ENCODE peak calls at places on chromosomes 16 and 17, in nine cellular contexts. One of them, this sample, is unnamed.
A peak's percentile ranks its signal among the peaks of the same experiment; 100 is the strongest.

GRCh38 chr17:32267690-32268205 is 2.1 kb downstream of the RHBDL3 start:
- DNase-seq in ascending aorta: no peak
- DNase-seq in progenitor cell of endocrine pancreas: no peak
- DNase-seq in left lung: no peak
- DNase-seq in AG09309: no peak
- DNase-seq in WERI-Rb-1: peak; percentile 35
- DNase-seq in kidney epithelial cell: no peak
- DNase-seq in GM13976: no peak
- DNase-seq in fibroblast of pulmonary artery: no peak
- DNase-seq in this sample: no peak

GRCh38 chr16:27628216-27628945 is 78.4 kb downstream of the KATNIP start:
- DNase-seq in ascending aorta: no peak
- DNase-seq in progenitor cell of endocrine pancreas: no peak
- DNase-seq in fibroblast of pulmonary artery: no peak
- DNase-seq in AG09309: no peak
- DNase-seq in GM13976: no peak
- DNase-seq in kidney epithelial cell: no peak
- DNase-seq in WERI-Rb-1: no peak
- DNase-seq in left lung: no peak
- DNase-seq in this sample: no peak

GRCh38 chr16:80899804-80900592 is 95.6 kb upstream of the CDYL2 start:
- DNase-seq in WERI-Rb-1: no peak
- DNase-seq in fibroblast of pulmonary artery: peak; percentile 97
- DNase-seq in left lung: peak; percentile 81
- DNase-seq in kidney epithelial cell: no peak
- DNase-seq in ascending aorta: peak; percentile 77
- DNase-seq in AG09309: peak; percentile 64
- DNase-seq in GM13976: no peak
- DNase-seq in progenitor cell of endocrine pancreas: no peak
- DNase-seq in this sample: no peak

GRCh38 chr17:74757502-74757901 is 9.1 kb downstream of the NHERF1 start:
- DNase-seq in progenitor cell of endocrine pancreas: no peak
- DNase-seq in GM13976: no peak
- DNase-seq in WERI-Rb-1: no peak
- DNase-seq in fibroblast of pulmonary artery: no peak
- DNase-seq in ascending aorta: no peak
- DNase-seq in AG09309: no peak
- DNase-seq in kidney epithelial cell: no peak
- DNase-seq in left lung: peak; percentile 79
- DNase-seq in this sample: no peak

GRCh38 chr17:15651583-15652110 is 32.1 kb upstream of the FBXW10B start:
- DNase-seq in left lung: peak; percentile 96
- DNase-seq in progenitor cell of endocrine pancreas: no peak
- DNase-seq in ascending aorta: peak; percentile 90
- DNase-seq in kidney epithelial cell: peak; percentile 97
- DNase-seq in fibroblast of pulmonary artery: peak; percentile 98
- DNase-seq in GM13976: peak; percentile 59
- DNase-seq in WERI-Rb-1: peak; percentile 25
- DNase-seq in AG09309: peak; percentile 93
- DNase-seq in this sample: peak; percentile 45

GRCh38 chr17:58184308-58184985 is 8.1 kb upstream of the EPX start:
- DNase-seq in GM13976: no peak
- DNase-seq in ascending aorta: no peak
- DNase-seq in left lung: no peak
- DNase-seq in fibroblast of pulmonary artery: peak; percentile 55
- DNase-seq in WERI-Rb-1: no peak
- DNase-seq in kidney epithelial cell: peak; percentile 16
- DNase-seq in progenitor cell of endocrine pancreas: no peak
- DNase-seq in AG09309: no peak
- DNase-seq in this sample: no peak

GRCh38 chr17:49486012-49486641 is 9.0 kb upstream of the NGFR start:
- DNase-seq in progenitor cell of endocrine pancreas: no peak
- DNase-seq in kidney epithelial cell: no peak
- DNase-seq in fibroblast of pulmonary artery: no peak
- DNase-seq in GM13976: no peak
- DNase-seq in AG09309: no peak
- DNase-seq in WERI-Rb-1: peak; percentile 97
- DNase-seq in left lung: no peak
- DNase-seq in ascending aorta: no peak
- DNase-seq in this sample: no peak

GRCh38 chr16:65469116-65469515 is 347.3 kb upstream of the CDH11 start:
- DNase-seq in kidney epithelial cell: no peak
- DNase-seq in ascending aorta: no peak
- DNase-seq in left lung: no peak
- DNase-seq in WERI-Rb-1: no peak
- DNase-seq in GM13976: no peak
- DNase-seq in fibroblast of pulmonary artery: no peak
- DNase-seq in AG09309: no peak
- DNase-seq in progenitor cell of endocrine pancreas: no peak
- DNase-seq in this sample: no peak

GRCh38 chr16:58684001-58684353 is 593 bp downstream of the SLC38A7 start:
- DNase-seq in kidney epithelial cell: no peak
- DNase-seq in ascending aorta: no peak
- DNase-seq in GM13976: no peak
- DNase-seq in AG09309: no peak
- DNase-seq in WERI-Rb-1: no peak
- DNase-seq in left lung: no peak
- DNase-seq in fibroblast of pulmonary artery: peak; percentile 22
- DNase-seq in progenitor cell of endocrine pancreas: no peak
- DNase-seq in this sample: no peak

GRCh38 chr17:78166416-78166815 is 2.0 kb upstream of the SYNGR2 start:
- DNase-seq in fibroblast of pulmonary artery: no peak
- DNase-seq in left lung: no peak
- DNase-seq in AG09309: no peak
- DNase-seq in kidney epithelial cell: no peak
- DNase-seq in WERI-Rb-1: peak; percentile 52
- DNase-seq in progenitor cell of endocrine pancreas: no peak
- DNase-seq in GM13976: no peak
- DNase-seq in ascending aorta: no peak
- DNase-seq in this sample: no peak

GRCh38 chr16:13378151-13378550 is 476.8 kb downstream of the SHISA9 start:
- DNase-seq in progenitor cell of endocrine pancreas: no peak
- DNase-seq in fibroblast of pulmonary artery: no peak
- DNase-seq in WERI-Rb-1: no peak
- DNase-seq in GM13976: no peak
- DNase-seq in ascending aorta: no peak
- DNase-seq in kidney epithelial cell: no peak
- DNase-seq in left lung: no peak
- DNase-seq in AG09309: no peak
- DNase-seq in this sample: no peak

GRCh38 chr16:13377143-13377542 is 475.7 kb downstream of the SHISA9 start:
- DNase-seq in kidney epithelial cell: no peak
- DNase-seq in AG09309: no peak
- DNase-seq in left lung: no peak
- DNase-seq in progenitor cell of endocrine pancreas: no peak
- DNase-seq in WERI-Rb-1: no peak
- DNase-seq in ascending aorta: no peak
- DNase-seq in GM13976: no peak
- DNase-seq in fibroblast of pulmonary artery: no peak
- DNase-seq in this sample: no peak

GRCh38 chr16:13379266-13379665 is 477.9 kb downstream of the SHISA9 start:
- DNase-seq in AG09309: no peak
- DNase-seq in kidney epithelial cell: no peak
- DNase-seq in GM13976: no peak
- DNase-seq in WERI-Rb-1: no peak
- DNase-seq in progenitor cell of endocrine pancreas: no peak
- DNase-seq in fibroblast of pulmonary artery: no peak
- DNase-seq in left lung: no peak
- DNase-seq in ascending aorta: no peak
- DNase-seq in this sample: no peak

GRCh38 chr16:13372421-13372820 is 471.0 kb downstream of the SHISA9 start:
- DNase-seq in kidney epithelial cell: no peak
- DNase-seq in progenitor cell of endocrine pancreas: no peak
- DNase-seq in GM13976: no peak
- DNase-seq in fibroblast of pulmonary artery: no peak
- DNase-seq in WERI-Rb-1: no peak
- DNase-seq in left lung: no peak
- DNase-seq in AG09309: no peak
- DNase-seq in ascending aorta: no peak
- DNase-seq in this sample: no peak

GRCh38 chr16:13376174-13376573 is 474.8 kb downstream of the SHISA9 start:
- DNase-seq in progenitor cell of endocrine pancreas: no peak
- DNase-seq in AG09309: no peak
- DNase-seq in kidney epithelial cell: no peak
- DNase-seq in fibroblast of pulmonary artery: no peak
- DNase-seq in WERI-Rb-1: no peak
- DNase-seq in ascending aorta: no peak
- DNase-seq in left lung: no peak
- DNase-seq in GM13976: peak; percentile 61
- DNase-seq in this sample: peak; percentile 41
- TF ChIP-seq CTCF in progenitor cell of endocrine pancreas: no peak
- TF ChIP-seq CTCF in AG09309: no peak
- TF ChIP-seq CTCF in kidney epithelial cell: no peak
- TF ChIP-seq CTCF in fibroblast of pulmonary artery: no peak
- TF ChIP-seq CTCF in WERI-Rb-1: no peak
- TF ChIP-seq CTCF in ascending aorta: no peak
- TF ChIP-seq CTCF in left lung: no peak
- TF ChIP-seq CTCF in GM13976: no peak
- TF ChIP-seq CTCF in this sample: no peak

GRCh38 chr16:86497551-86498021 is 12.7 kb upstream of the FOXF1 start:
- DNase-seq in WERI-Rb-1: no peak
- DNase-seq in fibroblast of pulmonary artery: no peak
- DNase-seq in GM13976: no peak
- DNase-seq in left lung: no peak
- DNase-seq in progenitor cell of endocrine pancreas: no peak
- DNase-seq in kidney epithelial cell: no peak
- DNase-seq in AG09309: no peak
- DNase-seq in ascending aorta: no peak
- DNase-seq in this sample: no peak

GRCh38 chr16:86495756-86496261 is 14.5 kb upstream of the FOXF1 start:
- DNase-seq in GM13976: no peak
- DNase-seq in AG09309: no peak
- DNase-seq in left lung: no peak
- DNase-seq in progenitor cell of endocrine pancreas: no peak
- DNase-seq in ascending aorta: no peak
- DNase-seq in kidney epithelial cell: no peak
- DNase-seq in WERI-Rb-1: peak; percentile 30
- DNase-seq in fibroblast of pulmonary artery: no peak
- DNase-seq in this sample: no peak

GRCh38 chr16:86496929-86497381 is 13.4 kb upstream of the FOXF1 start:
- DNase-seq in progenitor cell of endocrine pancreas: no peak
- DNase-seq in ascending aorta: no peak
- DNase-seq in WERI-Rb-1: no peak
- DNase-seq in fibroblast of pulmonary artery: no peak
- DNase-seq in AG09309: no peak
- DNase-seq in left lung: no peak
- DNase-seq in kidney epithelial cell: no peak
- DNase-seq in GM13976: no peak
- DNase-seq in this sample: no peak

GRCh38 chr16:86495357-86495701 is 15.0 kb upstream of the FOXF1 start:
- DNase-seq in GM13976: no peak
- DNase-seq in AG09309: no peak
- DNase-seq in progenitor cell of endocrine pancreas: no peak
- DNase-seq in fibroblast of pulmonary artery: no peak
- DNase-seq in WERI-Rb-1: no peak
- DNase-seq in kidney epithelial cell: no peak
- DNase-seq in ascending aorta: no peak
- DNase-seq in left lung: no peak
- DNase-seq in this sample: no peak

DNA sequence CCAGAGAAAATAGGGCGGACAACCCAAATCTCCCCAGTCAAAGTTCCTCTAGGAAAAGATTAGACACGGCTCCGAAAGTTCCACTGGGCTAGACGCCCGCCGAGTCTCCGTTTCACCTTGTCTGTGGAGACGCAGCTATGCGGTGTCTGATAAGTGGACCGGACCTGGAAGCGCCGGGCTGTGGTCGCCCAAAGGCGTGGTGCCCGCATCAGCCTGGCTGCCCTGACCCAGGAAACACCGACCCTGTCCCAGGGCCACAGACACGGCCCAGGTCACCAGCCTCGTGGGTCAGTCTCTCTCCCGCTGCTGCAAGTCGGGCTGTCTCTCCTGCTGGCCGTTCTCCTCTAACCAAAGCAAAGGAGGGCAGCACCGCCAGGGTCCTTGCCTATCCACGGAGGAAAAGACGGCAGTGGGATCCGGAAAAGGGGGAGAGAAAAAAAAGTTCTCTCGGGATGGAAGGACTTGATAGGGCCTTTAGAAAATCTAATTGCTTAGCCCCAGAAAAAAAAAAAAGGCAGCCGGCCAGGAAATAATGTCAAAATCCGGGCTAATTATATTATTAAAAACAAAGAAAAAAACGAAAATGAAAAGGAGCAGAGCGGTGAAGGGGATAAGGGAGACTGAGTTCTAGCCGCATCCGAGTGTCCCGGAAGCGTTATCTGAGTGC is 13.9 kb upstream of the FOXF1 start:
- DNase-seq in WERI-Rb-1: no peak
- DNase-seq in left lung: no peak
- DNase-seq in AG09309: no peak
- DNase-seq in fibroblast of pulmonary artery: no peak
- DNase-seq in ascending aorta: no peak
- DNase-seq in kidney epithelial cell: no peak
- DNase-seq in GM13976: no peak
- DNase-seq in progenitor cell of endocrine pancreas: no peak
- DNase-seq in this sample: no peak
- TF ChIP-seq CTCF in WERI-Rb-1: no peak
- TF ChIP-seq CTCF in left lung: no peak
- TF ChIP-seq CTCF in AG09309: no peak
- TF ChIP-seq CTCF in fibroblast of pulmonary artery: no peak
- TF ChIP-seq CTCF in ascending aorta: no peak
- TF ChIP-seq CTCF in kidney epithelial cell: no peak
- TF ChIP-seq CTCF in GM13976: no peak
- TF ChIP-seq CTCF in progenitor cell of endocrine pancreas: no peak
- TF ChIP-seq CTCF in this sample: no peak

GRCh38 chr17:72657467-72658317 is 434.8 kb downstream of the SLC39A11 start:
- DNase-seq in fibroblast of pulmonary artery: no peak
- DNase-seq in GM13976: no peak
- DNase-seq in ascending aorta: no peak
- DNase-seq in left lung: no peak
- DNase-seq in WERI-Rb-1: no peak
- DNase-seq in kidney epithelial cell: no peak
- DNase-seq in progenitor cell of endocrine pancreas: no peak
- DNase-seq in AG09309: no peak
- DNase-seq in this sample: no peak
- TF ChIP-seq CTCF in fibroblast of pulmonary artery: no peak
- TF ChIP-seq CTCF in GM13976: no peak
- TF ChIP-seq CTCF in ascending aorta: no peak
- TF ChIP-seq CTCF in left lung: no peak
- TF ChIP-seq CTCF in WERI-Rb-1: peak; percentile 22
- TF ChIP-seq CTCF in kidney epithelial cell: peak; percentile 25
- TF ChIP-seq CTCF in progenitor cell of endocrine pancreas: no peak
- TF ChIP-seq CTCF in AG09309: no peak
- TF ChIP-seq CTCF in this sample: peak; percentile 6

DNA sequence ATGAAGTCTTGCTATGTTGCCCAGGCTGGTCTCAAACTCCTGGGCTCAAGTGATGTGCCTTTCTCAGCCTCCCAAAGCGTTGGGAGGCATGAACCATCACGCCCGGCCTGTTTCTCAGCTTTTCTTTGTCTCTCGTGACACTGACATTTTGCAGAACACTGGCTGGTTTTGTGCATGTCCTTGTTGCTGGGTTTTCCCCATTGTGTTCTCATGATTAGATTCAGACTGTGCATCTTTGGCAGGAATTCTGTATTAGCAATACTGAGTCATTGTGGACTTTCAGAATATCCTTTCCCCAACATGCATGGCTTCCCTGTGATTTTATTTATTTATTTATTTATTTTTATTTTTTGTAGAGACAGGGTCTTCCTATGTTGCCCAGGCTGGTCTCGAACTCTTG is 109.0 kb upstream of the NOL11 start:
- DNase-seq in kidney epithelial cell: no peak
- DNase-seq in AG09309: peak; percentile 67
- DNase-seq in left lung: no peak
- DNase-seq in GM13976: no peak
- DNase-seq in fibroblast of pulmonary artery: peak; percentile 97
- DNase-seq in progenitor cell of endocrine pancreas: no peak
- DNase-seq in WERI-Rb-1: no peak
- DNase-seq in ascending aorta: no peak
- DNase-seq in this sample: no peak
- TF ChIP-seq CTCF in kidney epithelial cell: no peak
- TF ChIP-seq CTCF in AG09309: no peak
- TF ChIP-seq CTCF in left lung: no peak
- TF ChIP-seq CTCF in GM13976: no peak
- TF ChIP-seq CTCF in fibroblast of pulmonary artery: no peak
- TF ChIP-seq CTCF in progenitor cell of endocrine pancreas: no peak
- TF ChIP-seq CTCF in WERI-Rb-1: no peak
- TF ChIP-seq CTCF in ascending aorta: no peak
- TF ChIP-seq CTCF in this sample: no peak

This sample was measured in GM10248.